ENCODE peak calls at places on chromosomes 16 and 17, in six cellular contexts. N, X, A, H, V and S are unnamed samples.
A peak's percentile ranks its signal among the peaks of the same experiment; 100 is the strongest.

GRCh38 chr16:832652-833336 is 32.3 kb upstream of the GNG13 start:
- DNase-seq in X (peak; percentile 33), N (no peak), V (no peak), A (no peak), H (no peak), S (no peak)

GRCh38 chr17:5135726-5136579 is 20.1 kb downstream of the USP6 start:
- DNase-seq in N (no peak), H (no peak), X (no peak), V (no peak), A (no peak), S (peak; percentile 14)

GRCh38 chr16:57413301-57413730 is 8.7 kb downstream of the CCL17 start:
- DNase-seq in V (no peak), X (no peak), A (no peak), H (no peak), N (no peak), S (no peak)

GRCh38 chr16:89026121-89026612 is 49.2 kb upstream of the CBFA2T3 start:
- DNase-seq in N (peak; percentile 23), X (no peak), H (no peak), A (no peak), V (no peak), S (no peak)

GRCh38 chr16:81703177-81704155 is 75.6 kb upstream of the PLCG2 start:
- DNase-seq in A (peak; percentile 53), N (no peak), H (peak; percentile 93), X (peak; percentile 63), V (peak; percentile 83), S (no peak)

GRCh38 chr16:25493136-25493811 is 198.5 kb upstream of the HS3ST4 start:
- DNase-seq in H (no peak), V (no peak), A (peak; percentile 16), N (no peak), X (no peak), S (no peak)

GRCh38 chr16:68081796-68082567 is 3.2 kb upstream of the NFATC3 start:
- DNase-seq in H (no peak), X (peak; percentile 51), N (no peak), A (no peak), V (no peak), S (peak; percentile 4)

GRCh38 chr16:87243383-87243964 is 73.7 kb downstream of the C16orf95 start:
- DNase-seq in H (no peak), V (no peak), X (no peak), A (no peak), N (no peak), S (no peak)

GRCh38 chr17:46972346-46972745 is 6.7 kb downstream of the RPRML start:
- DNase-seq in N (no peak), A (no peak), X (no peak), H (no peak), V (no peak), S (no peak)

GRCh38 chr16:80260906-80261311 is 279.9 kb upstream of the DYNLRB2 start:
- DNase-seq in V (no peak), H (no peak), A (no peak), N (no peak), X (peak; percentile 12), S (no peak)

GRCh38 chr16:22938647-22939046 is 124.7 kb downstream of the HS3ST2 start:
- DNase-seq in N (no peak), V (no peak), A (no peak), H (no peak), X (no peak), S (no peak)

GRCh38 chr17:74954115-74954514 is 18.4 kb downstream of the OTOP3 start:
- DNase-seq in A (no peak), V (no peak), H (no peak), X (no peak), N (no peak), S (peak; percentile 48)

GRCh38 chr16:11063432-11064201 is 119.3 kb downstream of the CLEC16A start:
- DNase-seq in A (no peak), X (no peak), N (no peak), V (no peak), H (no peak), S (no peak)

GRCh38 chr16:88784856-88785105 is 239 bp downstream of the PIEZO1 start:
- DNase-seq in A (no peak), H (no peak), N (no peak), X (no peak), V (no peak), S (peak; percentile 89)

GRCh38 chr17:41404024-41404651 is 6.7 kb upstream of the KRT31 start:
- DNase-seq in N (no peak), H (peak; percentile 78), A (peak; percentile 99), X (peak; percentile 63), V (peak; percentile 75), S (no peak)

GRCh38 chr16:86634290-86634689 is 55.9 kb downstream of the FOXL1 start:
- DNase-seq in X (no peak), A (no peak), N (no peak), V (peak; percentile 19), H (peak; percentile 36), S (peak; percentile 53)

GRCh38 chr17:43871947-43872690 is 25.1 kb downstream of the CD300LG start:
- DNase-seq in A (no peak), V (no peak), H (no peak), N (no peak), X (no peak), S (peak; percentile 7)

GRCh38 chr16:65102326-65102725 is 19.5 kb downstream of the CDH11 start:
- DNase-seq in X (no peak), V (no peak), N (no peak), A (no peak), H (no peak), S (no peak)

GRCh38 chr17:78624461-78625216 is 47.4 kb upstream of the DNAH17 start:
- DNase-seq in A (no peak), H (no peak), X (no peak), V (no peak), N (no peak), S (no peak)

GRCh38 chr17:16106161-16106891 is 106.7 kb downstream of the TTC19 start:
- DNase-seq in X (peak; percentile 34), N (no peak), A (no peak), V (no peak), H (peak; percentile 81), S (no peak)

GRCh38 chr17:1047177-1047885 is 50.4 kb downstream of the TIMM22 start:
- DNase-seq in H (peak; percentile 12), N (no peak), X (peak; percentile 46), A (no peak), V (peak; percentile 9), S (no peak)

GRCh38 chr17:76697702-76698465 is 12.9 kb downstream of the MXRA7 start:
- DNase-seq in X (peak; percentile 80), N (no peak), V (peak; percentile 50), H (peak; percentile 78), A (no peak), S (peak; percentile 87)

GRCh38 chr17:43456661-43457361 is 27.0 kb upstream of the DHX8 start:
- DNase-seq in V (peak; percentile 26), N (no peak), H (peak; percentile 44), A (no peak), X (no peak), S (no peak)

GRCh38 chr17:82315703-82316358 is 1.6 kb downstream of the CD7 start:
- DNase-seq in X (no peak), V (no peak), A (no peak), N (peak; percentile 42), H (no peak), S (peak; percentile 91)

GRCh38 chr16:86508028-86508946 is 2.0 kb upstream of the FOXF1 start:
- DNase-seq in V (peak; percentile 49), N (no peak), X (no peak), A (no peak), H (no peak), S (peak; percentile 88)

GRCh38 chr16:84518804-84519341 is 14.4 kb upstream of the MEAK7 start:
- DNase-seq in N (peak; percentile 45), A (no peak), H (no peak), V (no peak), X (no peak), S (no peak)

GRCh38 chr16:69329369-69330285 is 761 bp downstream of the PDF start:
- DNase-seq in X (peak; percentile 60), H (no peak), V (no peak), N (peak; percentile 47), A (no peak), S (no peak)

GRCh38 chr16:2507052-2507678 is 6.6 kb upstream of the ATP6V0C start:
- DNase-seq in N (no peak), A (no peak), H (no peak), V (no peak), X (no peak), S (peak; percentile 79)

GRCh38 chr16:11948819-11949218 is 7.0 kb upstream of the NPIPB2 start:
- DNase-seq in X (no peak), N (no peak), V (no peak), H (no peak), A (no peak), S (no peak)

GRCh38 chr16:86929149-86929871 is 351.0 kb downstream of the FOXL1 start:
- DNase-seq in X (peak; percentile 46), V (no peak), H (peak; percentile 88), N (no peak), A (no peak), S (peak; percentile 57)

GRCh38 chr16:17224859-17225258 is 245.9 kb downstream of the XYLT1 start:
- DNase-seq in A (no peak), H (peak; percentile 75), V (peak; percentile 73), X (peak; percentile 14), N (no peak), S (no peak)

GRCh38 chr17:3335876-3336275 is 37.7 kb upstream of the OR3A1 start:
- DNase-seq in A (no peak), H (no peak), X (no peak), N (no peak), V (no peak), S (no peak)
- H3K36me3 ChIP-seq in A (no peaks in the 10 kb centered on the region), H (no peaks in the 10 kb centered on the region), X (no peaks in the 10 kb centered on the region), N (no peaks in the 10 kb centered on the region), V (no peaks in the 10 kb centered on the region), S (no peaks in the 10 kb centered on the region)

DNA sequence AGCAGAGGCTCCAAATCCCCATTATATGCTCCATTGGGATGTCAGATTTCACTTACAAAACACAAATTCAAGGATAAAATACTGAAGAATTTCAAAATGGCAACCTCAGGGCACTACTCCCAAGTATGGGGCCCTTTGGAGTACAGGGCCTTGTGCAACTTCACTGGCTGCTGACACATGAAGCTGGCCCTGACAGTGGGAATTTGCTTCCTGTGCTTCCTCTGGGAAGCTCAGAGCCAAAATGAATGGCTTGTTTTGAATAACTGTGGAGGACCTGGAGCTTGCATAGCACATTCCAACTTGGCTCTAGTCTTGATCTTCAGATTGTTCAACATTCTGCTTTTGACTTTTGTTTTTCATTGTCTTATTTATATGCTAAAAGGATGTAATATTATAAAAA is 52.3 kb upstream of the HNF1B start:
- DNase-seq in X (no peak), H (peak; percentile 40), A (no peak), N (no peak), V (no peak), S (no peak)
- H3K36me3 ChIP-seq in X (no peaks in the 10 kb centered on the region), H (no peaks in the 10 kb centered on the region), A (no peaks in the 10 kb centered on the region), N (no peaks in the 10 kb centered on the region), V (no peaks in the 10 kb centered on the region), S (no peaks in the 10 kb centered on the region)

DNA sequence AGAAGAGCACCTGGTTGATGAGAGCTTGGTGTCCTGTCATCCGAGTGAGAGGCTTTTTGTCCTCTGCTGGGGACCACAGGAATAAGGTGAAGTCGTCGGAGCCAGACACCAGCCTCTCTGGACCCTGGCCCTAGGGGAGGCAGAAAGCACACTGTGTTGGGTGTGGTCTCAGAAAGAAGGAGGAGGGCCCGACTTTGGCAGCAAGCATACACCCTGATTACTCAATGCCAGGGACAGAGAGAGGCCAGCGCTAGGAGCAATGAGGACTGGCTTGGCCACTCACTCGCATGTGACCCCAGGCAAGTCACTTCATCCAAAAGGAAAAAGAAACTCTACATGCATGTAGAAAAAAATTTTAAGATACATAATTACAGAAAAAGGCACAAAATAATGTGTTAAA is 6.8 kb downstream of the NLE1 start:
- DNase-seq in A (no peak), X (no peak), N (no peak), V (no peak), H (no peak), S (no peak)
- H3K36me3 ChIP-seq in A (peaks cover 6% of the 10 kb centered on the region), X (no peaks in the 10 kb centered on the region), N (peaks cover 61% of the 10 kb centered on the region), V (peaks cover 87% of the 10 kb centered on the region), H (peaks cover 54% of the 10 kb centered on the region), S (peaks cover 70% of the 10 kb centered on the region)

GRCh38 chr17:30176845-30177244 is 58.7 kb downstream of the SLC6A4 start:
- DNase-seq in N (no peak), A (no peak), V (no peak), X (no peak), H (no peak), S (no peak)
- H3K36me3 ChIP-seq in N (peaks cover 4% of the 10 kb centered on the region), A (no peaks in the 10 kb centered on the region), V (peaks cover 83% of the 10 kb centered on the region), X (no peaks in the 10 kb centered on the region), H (peaks cover 38% of the 10 kb centered on the region), S (peaks cover 6% of the 10 kb centered on the region)